ENCODE peak calls at places on chromosome 11, in six cellular contexts. Y is RWPE1; J is stimulated activated naive CD8-positive, alpha-beta T cell treated with anti-CD3 and anti-CD28 coated beads, Interleukin-15, amount 100 ng/mL, for 72 hours; T is stimulated activated CD4-positive, alpha-beta T cell treated with anti-CD3 and anti-CD28 coated beads, Interleukin-15, amount 100 ng/mL, for 1 hour; B is effector memory CD4-positive, alpha-beta T cell; H is non-pigmented ciliary epithelial cell. A is an unnamed sample.

GRCh38 chr11:697028-697491 is 1.4 kb downstream of the TMEM80 start:
- DNase-seq in J (no peak), Y (no peak), H (peak), B (no peak), T (no peak), A (no peak)

GRCh38 chr11:19199037-19199436 is 2.7 kb downstream of the CSRP3 start:
- DNase-seq in H (no peak), B (no peak), J (no peak), Y (no peak), T (no peak), A (no peak)

GRCh38 chr11:75547617-75548054 is 14.4 kb upstream of the SERPINH1 start:
- DNase-seq in T (no peak), B (no peak), H (no peak), J (peak), Y (peak), A (peak)

GRCh38 chr11:34650528-34650927 is 29.6 kb downstream of the EHF start:
- DNase-seq in B (peak), Y (no peak), T (peak), J (peak), H (no peak), A (no peak)

GRCh38 chr11:46055371-46055770 is 65.9 kb downstream of the PHF21A start:
- DNase-seq in T (no peak), B (no peak), H (peak), Y (no peak), J (no peak), A (no peak)

GRCh38 chr11:116193321-116194114 is 579.3 kb downstream of the BUD13 start:
- DNase-seq in H (peak), Y (peak), B (no peak), T (no peak), J (no peak), A (peak)

GRCh38 chr11:122082203-122082602 is 33.8 kb downstream of the BLID start:
- DNase-seq in H (no peak), Y (no peak), T (no peak), J (no peak), B (no peak), A (no peak)

GRCh38 chr11:88059326-88059725 is 115.9 kb downstream of the RAB38 start:
- DNase-seq in J (no peak), T (no peak), Y (no peak), H (no peak), B (no peak), A (no peak)

GRCh38 chr11:22903782-22904181 is 43.5 kb upstream of the CCDC179 start:
- DNase-seq in B (no peak), H (no peak), J (no peak), T (no peak), Y (no peak), A (no peak)

GRCh38 chr11:93236741-93237675 is 39.2 kb upstream of the SLC36A4 start:
- DNase-seq in J (no peak), H (no peak), B (no peak), T (no peak), Y (peak), A (no peak)

GRCh38 chr11:1782831-1783724 is 19.4 kb upstream of the CTSD start:
- DNase-seq in T (no peak), B (no peak), H (no peak), Y (no peak), J (no peak), A (no peak)

GRCh38 chr11:128458316-128458715 is 129.0 kb downstream of the ETS1 start:
- DNase-seq in Y (peak), T (no peak), J (no peak), H (peak), B (no peak), A (peak)

GRCh38 chr11:127521413-127521812 is 520.8 kb upstream of the KIRREL3 start:
- DNase-seq in T (no peak), H (peak), J (no peak), Y (no peak), B (no peak), A (no peak)

GRCh38 chr11:92383430-92383829 is 158.8 kb downstream of the FAT3 start:
- DNase-seq in B (no peak), T (no peak), H (no peak), J (no peak), Y (peak), A (no peak)

GRCh38 chr11:65500262-65501004 is 1.6 kb downstream of the MALAT1 start:
- DNase-seq in T (no peak), H (no peak), B (no peak), J (peak), Y (no peak), A (no peak)

GRCh38 chr11:47330002-47330911 is 22.2 kb downstream of the MYBPC3 start:
- DNase-seq in T (no peak), J (no peak), Y (no peak), H (no peak), B (no peak), A (no peak)

GRCh38 chr11:61041755-61042518 is 60.4 kb upstream of the CD5 start:
- DNase-seq in B (peak), Y (peak), H (no peak), J (peak), T (peak), A (no peak)

GRCh38 chr11:117062503-117062902 is 35.7 kb downstream of the SIK3 start:
- DNase-seq in J (no peak), Y (no peak), B (no peak), H (no peak), T (no peak), A (no peak)

GRCh38 chr11:83865636-83866461 is 579.7 kb upstream of the CCDC90B start:
- DNase-seq in T (no peak), H (peak), B (no peak), Y (peak), J (no peak), A (no peak)

GRCh38 chr11:115741376-115741775 is 237.2 kb upstream of the CADM1 start:
- DNase-seq in J (no peak), B (no peak), H (no peak), Y (no peak), T (no peak), A (no peak)

GRCh38 chr11:17547051-17547577 is at the start of gene OTOG:
- DNase-seq in H (no peak), B (no peak), T (no peak), J (no peak), Y (peak), A (no peak)

GRCh38 chr11:126163074-126163700 is 48.3 kb downstream of the RPUSD4 start:
- DNase-seq in T (no peak), J (no peak), H (peak), Y (peak), B (no peak), A (no peak)

GRCh38 chr11:108220721-108221346 is 1.6 kb downstream of the NPAT start:
- DNase-seq in Y (no peak), J (no peak), H (no peak), T (no peak), B (no peak), A (no peak)

GRCh38 chr11:1879941-1880720 is 11.6 kb downstream of the PRR33 start:
- DNase-seq in T (no peak), Y (no peak), J (no peak), B (no peak), H (no peak), A (no peak)

GRCh38 chr11:36540998-36541397 is 26.8 kb upstream of the RAG1 start:
- DNase-seq in H (no peak), B (no peak), T (no peak), J (peak), Y (no peak), A (peak)

GRCh38 chr11:61482513-61482912 is 26.0 kb upstream of the LRRC10B start:
- DNase-seq in Y (no peak), T (no peak), B (no peak), J (peak), H (no peak), A (no peak)

GRCh38 chr11:16987205-16987568 is 27.0 kb downstream of the PLEKHA7 start:
- DNase-seq in Y (no peak), H (no peak), T (no peak), J (no peak), B (no peak), A (no peak)

GRCh38 chr11:118635237-118635591 is 27.8 kb downstream of the PHLDB1 start:
- DNase-seq in Y (no peak), B (no peak), J (no peak), H (no peak), T (no peak), A (no peak)

GRCh38 chr11:33025339-33025722 is 9.7 kb downstream of the DEPDC7 start:
- DNase-seq in Y (no peak), T (no peak), H (no peak), J (no peak), B (no peak), A (no peak)

GRCh38 chr11:46363455-46363920 is 16.2 kb downstream of the DGKZ start:
- DNase-seq in Y (peak), H (no peak), B (no peak), J (no peak), T (no peak), A (peak)

GRCh38 chr11:3008746-3009336 is 16.7 kb upstream of the NAP1L4 start:
- DNase-seq in T (no peak), H (no peak), J (no peak), B (no peak), Y (no peak), A (no peak)

GRCh38 chr11:118142809-118143208 is 9.8 kb downstream of the SCN4B start:
- DNase-seq in Y (no peak), B (no peak), J (no peak), T (no peak), H (no peak), A (no peak)

GRCh38 chr11:96065379-96065778 is 141.5 kb upstream of the MTMR2 start:
- DNase-seq in J (no peak), B (no peak), Y (no peak), T (no peak), H (no peak), A (no peak)

GRCh38 chr11:106480581-106481185 is 403.2 kb downstream of the AASDHPPT start:
- DNase-seq in Y (no peak), H (no peak), B (no peak), J (no peak), T (no peak), A (no peak)

GRCh38 chr11:127862406-127862805 is 725.0 kb downstream of the ETS1 start:
- DNase-seq in B (no peak), H (no peak), T (no peak), J (no peak), Y (peak), A (no peak)

GRCh38 chr11:57588038-57588710 is 9.3 kb upstream of the SERPING1 start:
- DNase-seq in Y (no peak), H (no peak), B (no peak), J (no peak), T (no peak), A (no peak)

GRCh38 chr11:120404495-120404894 is 68.3 kb downstream of the ARHGEF12 start:
- DNase-seq in Y (no peak), J (no peak), T (no peak), B (no peak), H (no peak), A (peak)

GRCh38 chr11:12285106-12285505 is 92.3 kb upstream of the PARVA start:
- DNase-seq in T (no peak), B (no peak), J (no peak), Y (no peak), H (peak), A (no peak)